ENCODE peak calls at places on chromosomes 5 and 9, in five cellular contexts. B, X, H, W and L are unnamed samples.

GRCh38 chr9:34997375-34997774 is 7.8 kb downstream of the DNAJB5 start:
- DNase-seq in B (no peak), X (no peak), H (no peak), W (no peak), L (no peak)

GRCh38 chr5:131966551-131966950 is 21.1 kb upstream of the MEIKIN start:
- DNase-seq in B (no peak), X (no peak), H (no peak), W (no peak), L (no peak)

GRCh38 chr5:143177263-143177994 is 226.1 kb downstream of the NR3C1 start:
- DNase-seq in B (peak; percentile 89), X (no peak), H (no peak), W (no peak), L (no peak)

GRCh38 chr9:107942870-107943269 is 453.3 kb upstream of the KLF4 start:
- DNase-seq in B (peak; percentile 31), X (no peak), H (no peak), W (no peak), L (no peak)

GRCh38 chr9:137382728-137383452 is 40.1 kb downstream of the EXD3 start:
- DNase-seq in B (no peak), X (no peak), H (no peak), W (no peak), L (no peak)

GRCh38 chr9:116156621-116157314 is 3.2 kb downstream of the PAPPA start:
- DNase-seq in B (peak; percentile 93), X (peak; percentile 80), H (peak; percentile 14), W (no peak), L (no peak)

GRCh38 chr9:134101623-134102149 is 33.9 kb upstream of the BRD3 start:
- DNase-seq in B (no peak), X (no peak), H (no peak), W (no peak), L (no peak)

GRCh38 chr5:143696920-143697319 is 115.0 kb upstream of the HMHB1 start:
- DNase-seq in B (no peak), X (no peak), H (no peak), W (no peak), L (no peak)

GRCh38 chr5:38531518-38531917 is 24.9 kb downstream of the LIFR start:
- DNase-seq in B (no peak), X (no peak), H (no peak), W (no peak), L (no peak)

GRCh38 chr5:180126716-180127681 is 55.4 kb upstream of the RNF130 start:
- DNase-seq in B (peak; percentile 4), X (no peak), H (peak; percentile 86), W (peak; percentile 28), L (peak; percentile 20)

GRCh38 chr9:76927540-76928240 is 21.8 kb upstream of the PRUNE2 start:
- DNase-seq in B (peak; percentile 64), X (no peak), H (no peak), W (no peak), L (no peak)